ENCODE peak calls at places on chromosomes 13 and 19, in nine cellular contexts. O is body of pancreas, Y is BE2C, R is kidney epithelial cell, S is NCI-H2029, N is NCI-H1417, D is skeletal muscle cell, T is mesothelial cell of epicardium, G is cardiac fibroblast. I is an unnamed sample.

GRCh38 chr13:49354719-49355118 is 89.1 kb downstream of the CAB39L start:
- DNase-seq in Y (no peak), N (no peak), G (peak; percentile 20), R (no peak), T (no peak), D (no peak), S (no peak), O (no peak), I (no peak)

GRCh38 chr13:36438594-36439483 is 6.5 kb downstream of the CCNA1 start:
- DNase-seq in Y (no peak), G (no peak), R (no peak), D (no peak), T (no peak), S (no peak), N (no peak), O (no peak), I (no peak)

GRCh38 chr13:94928127-94928526 is 215.8 kb upstream of the SOX21 start:
- DNase-seq in N (no peak), Y (no peak), O (no peak), G (no peak), S (no peak), T (no peak), D (no peak), R (no peak), I (no peak)

GRCh38 chr19:37999309-38000213 is 92.6 kb downstream of the SIPA1L3 start:
- DNase-seq in R (peak; percentile 98), D (peak; percentile 91), S (no peak), Y (no peak), O (no peak), T (no peak), G (peak; percentile 99), N (no peak), I (no peak)

GRCh38 chr19:44071824-44072542 is at the start of gene ZNF284:
- DNase-seq in O (peak; percentile 86), Y (peak; percentile 87), D (peak; percentile 72), S (peak; percentile 96), N (peak; percentile 95), T (peak; percentile 83), G (peak; percentile 90), R (peak; percentile 77), I (peak; percentile 90)

GRCh38 chr19:46133101-46133627 is 8.7 kb upstream of the IGFL3 start:
- DNase-seq in O (peak; percentile 39), Y (no peak), R (peak; percentile 97), D (peak; percentile 91), N (peak; percentile 69), T (no peak), S (peak; percentile 92), G (peak; percentile 98), I (peak; percentile 41)

GRCh38 chr19:33493401-33494275 is 28.0 kb downstream of the PEPD start:
- DNase-seq in D (no peak), G (no peak), R (no peak), Y (peak; percentile 47), S (no peak), N (no peak), O (no peak), T (no peak), I (no peak)

GRCh38 chr19:1524206-1524971 is 512 bp downstream of the PLK5 start:
- DNase-seq in T (no peak), D (no peak), R (no peak), S (no peak), G (no peak), Y (no peak), N (no peak), O (no peak), I (no peak)

GRCh38 chr13:21240586-21240985 is 64.1 kb downstream of the MRPL57 start:
- DNase-seq in G (peak; percentile 53), S (no peak), N (no peak), T (no peak), Y (no peak), R (peak; percentile 59), O (no peak), D (peak; percentile 25), I (peak; percentile 51)

GRCh38 chr19:16702123-16702522 is 17.5 kb upstream of the NWD1 start:
- DNase-seq in Y (no peak), N (no peak), R (no peak), S (no peak), O (no peak), T (no peak), D (peak; percentile 39), G (peak; percentile 20), I (peak; percentile 82)

GRCh38 chr19:15562861-15563260 is 52.2 kb upstream of the CYP4F8 start:
- DNase-seq in G (peak; percentile 15), R (no peak), S (peak; percentile 54), Y (no peak), T (no peak), O (peak; percentile 39), D (no peak), N (no peak), I (peak; percentile 51)

GRCh38 chr13:73421310-73421912 is 362.6 kb downstream of the KLF5 start:
- DNase-seq in O (peak; percentile 90), Y (no peak), T (no peak), D (peak; percentile 63), G (peak; percentile 93), S (peak; percentile 72), N (no peak), R (peak; percentile 74), I (peak; percentile 55)

GRCh38 chr13:112510987-112511715 is 76.8 kb downstream of the TUBGCP3 start:
- DNase-seq in D (no peak), T (no peak), S (no peak), N (peak; percentile 57), Y (no peak), R (no peak), G (no peak), O (no peak), I (no peak)

GRCh38 chr19:2475018-2475701 is 767 bp upstream of the GADD45B start:
- DNase-seq in O (peak; percentile 61), T (peak; percentile 71), S (peak; percentile 41), N (peak; percentile 37), D (no peak), G (peak; percentile 73), R (no peak), Y (peak; percentile 66), I (peak; percentile 32)

GRCh38 chr13:48653074-48654054 is at the start of gene CYSLTR2:
- DNase-seq in Y (no peak), D (no peak), S (no peak), G (peak; percentile 62), O (no peak), N (peak; percentile 24), R (peak; percentile 34), T (no peak), I (peak; percentile 32)

I was measured in SK-MEL-5.